ENCODE peak calls at places on chromosomes 6 and 20, in four cellular contexts. Q, W, G and K are unnamed samples.

GRCh38 chr6:54085526-54085925 is 25.7 kb upstream of the MLIP start:
- DNase-seq in Q (peak), W (no peak), G (no peak), K (no peak)

GRCh38 chr6:11632231-11632630 is 94.7 kb downstream of the TMEM170B start:
- DNase-seq in Q (peak), W (no peak), G (no peak), K (no peak)

GRCh38 chr20:25006431-25007167 is 14.0 kb upstream of the APMAP start:
- DNase-seq in Q (no peak), W (peak), G (peak), K (peak)

GRCh38 chr6:108675226-108676160 is 114.8 kb downstream of the FOXO3 start:
- DNase-seq in Q (no peak), W (no peak), G (no peak), K (no peak)

GRCh38 chr6:157317129-157317814 is 6.0 kb downstream of the TMEM242 start:
- DNase-seq in Q (peak), W (peak), G (peak), K (peak)

GRCh38 chr6:108945686-108946158 is 97.5 kb downstream of the ARMC2 start:
- DNase-seq in Q (peak), W (peak), G (no peak), K (no peak)

GRCh38 chr6:56984374-56984773 is 29.5 kb downstream of the BEND6 start:
- DNase-seq in Q (no peak), W (no peak), G (no peak), K (no peak)

GRCh38 chr20:25251558-25251957 is 3.7 kb downstream of the PYGB start:
- DNase-seq in Q (no peak), W (peak), G (no peak), K (no peak)

GRCh38 chr6:163416640-163417253 is 2.2 kb downstream of the QKI start:
- DNase-seq in Q (peak), W (no peak), G (no peak), K (no peak)

GRCh38 chr6:26563488-26563887 is 25.3 kb downstream of the HMGN4 start:
- DNase-seq in Q (no peak), W (no peak), G (no peak), K (no peak)

GRCh38 chr6:26570027-26570809 is 26.5 kb upstream of the ABT1 start:
- DNase-seq in Q (no peak), W (no peak), G (no peak), K (no peak)

GRCh38 chr6:26568601-26569432 is 27.9 kb upstream of the ABT1 start:
- DNase-seq in Q (peak), W (peak), G (peak), K (peak)

GRCh38 chr6:26571592-26572296 is 25.0 kb upstream of the ABT1 start:
- DNase-seq in Q (peak), W (no peak), G (no peak), K (peak)

DNA sequence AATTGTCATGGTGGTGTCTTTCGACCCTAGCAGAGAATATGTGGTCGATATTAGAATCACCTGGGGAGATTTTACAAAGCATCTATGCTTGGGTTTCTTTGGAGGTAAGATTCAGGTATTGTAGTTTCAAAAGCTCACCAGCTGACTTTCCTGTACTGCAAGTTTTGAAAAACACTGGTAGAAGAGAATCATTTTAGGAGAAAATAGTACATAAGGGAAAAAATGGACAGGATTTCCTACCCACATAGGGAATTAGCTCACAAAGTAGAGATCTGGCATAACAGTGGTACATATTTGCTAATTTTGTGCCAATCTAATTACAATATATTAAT is 27.4 kb upstream of the ABT1 start:
- DNase-seq in Q (no peak), W (no peak), G (no peak), K (no peak)
- H3K4me3 ChIP-seq in Q (no peak), W (no peak), G (peak), K (peak)

GRCh38 chr6:114344216-114344970 is 1.6 kb upstream of the HS3ST5 start:
- DNase-seq in Q (no peak), W (no peak), G (no peak), K (peak)
- H3K4me3 ChIP-seq in Q (no peak), W (no peak), G (no peak), K (no peak)

GRCh38 chr20:17669306-17669931 is 12.6 kb downstream of the RRBP1 start:
- DNase-seq in Q (no peak), W (no peak), G (no peak), K (no peak)
- H3K4me3 ChIP-seq in Q (no peak), W (no peak), G (no peak), K (no peak)

GRCh38 chr6:73695619-73696421 is at the start of gene CD109:
- DNase-seq in Q (peak), W (no peak), G (no peak), K (peak)

GRCh38 chr6:73696990-73697651 is 1.1 kb downstream of the CD109 start:
- DNase-seq in Q (no peak), W (no peak), G (no peak), K (no peak)

GRCh38 chr6:73691512-73691911 is 4.5 kb upstream of the CD109 start:
- DNase-seq in Q (no peak), W (no peak), G (no peak), K (no peak)

GRCh38 chr6:73699656-73700055 is 3.7 kb downstream of the CD109 start:
- DNase-seq in Q (no peak), W (no peak), G (no peak), K (no peak)

DNA sequence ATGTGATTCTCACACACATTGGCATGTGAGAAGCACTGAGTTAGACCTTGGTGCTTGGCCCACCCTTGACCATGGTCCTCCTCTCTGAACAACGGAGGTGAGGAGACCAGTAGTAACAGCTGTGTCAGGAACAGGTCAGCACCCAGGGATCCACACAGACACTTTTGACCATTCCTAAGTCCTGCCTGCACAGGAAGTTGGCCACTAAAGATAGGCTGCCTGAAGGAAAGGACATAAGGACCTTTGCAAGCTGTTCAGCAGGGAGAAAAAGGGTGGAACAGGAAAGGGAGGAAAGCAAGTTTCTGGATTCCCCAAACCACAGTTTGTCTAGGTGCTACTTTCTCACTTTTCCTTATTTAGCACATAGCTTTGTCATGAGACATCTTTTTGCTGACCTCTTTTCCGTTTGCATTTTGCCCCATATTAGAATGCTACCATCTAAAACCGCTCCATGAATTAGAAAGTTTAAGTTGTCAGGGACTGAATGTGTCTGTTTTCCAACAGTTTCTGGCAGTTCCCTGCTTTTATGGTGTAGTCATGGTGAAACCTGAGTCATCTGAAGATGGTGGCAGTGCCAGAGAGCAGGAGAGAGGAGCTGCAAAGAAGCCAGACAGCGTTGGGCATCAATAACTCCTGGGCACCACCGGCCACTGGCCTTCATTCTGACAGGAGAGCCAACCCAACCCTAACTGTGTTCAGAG is 1.1 kb upstream of the CD109 start:
- DNase-seq in Q (no peak), W (no peak), G (no peak), K (peak)
- H3K4me3 ChIP-seq in Q (no peak), W (no peak), G (peak), K (peak)

GRCh38 chr20:33445881-33446615 is 2.5 kb upstream of the SNTA1 start:
- DNase-seq in Q (no peak), W (no peak), G (no peak), K (no peak)
- H3K4me3 ChIP-seq in Q (no peak), W (no peak), G (no peak), K (no peak)

DNA sequence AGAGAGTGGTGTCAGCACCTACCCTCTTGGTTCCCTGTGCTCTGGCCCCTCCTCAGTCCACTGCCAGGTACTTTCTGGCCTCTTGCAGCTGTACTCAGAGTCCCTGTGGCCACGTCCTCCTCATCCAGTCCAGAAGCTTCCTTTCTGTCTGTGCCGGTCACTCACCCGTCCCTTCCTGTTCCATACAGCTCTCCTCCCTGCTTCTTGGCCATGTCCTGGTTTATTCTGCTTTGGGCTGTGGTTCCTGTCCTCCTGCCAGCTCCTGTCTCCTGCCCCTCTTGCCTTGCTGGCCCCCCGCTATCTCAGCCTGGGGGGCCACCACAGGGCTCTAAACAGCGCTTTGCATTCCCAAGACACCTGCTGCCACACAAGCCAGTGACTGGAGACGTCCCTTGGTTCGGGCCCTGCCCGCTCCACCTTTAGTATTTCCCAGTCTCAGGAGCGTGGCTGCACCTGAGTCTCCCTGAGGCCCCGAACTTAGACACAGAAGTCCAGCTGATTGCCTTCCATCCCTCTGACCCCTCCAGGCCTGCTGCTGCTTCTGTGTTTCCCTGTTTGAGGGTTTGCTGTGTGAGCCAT is 15.5 kb upstream of the RBM38 start:
- DNase-seq in Q (no peak), W (no peak), G (no peak), K (peak)
- H3K4me3 ChIP-seq in Q (no peak), W (no peak), G (no peak), K (no peak)